ENCODE peak calls at places on chromosomes 16 and 17, in eight cellular contexts. N, V, X, B, Y, Z, Q and I are unnamed samples.

GRCh38 chr17:6374761-6375312 is 60.1 kb downstream of the AIPL1 start:
- DNase-seq in Q (no peak), B (no peak), X (peak; percentile 46), N (no peak), Z (no peak), Y (no peak), V (peak; percentile 93), I (peak; percentile 52)

GRCh38 chr16:88504489-88505404 is 51.7 kb downstream of the ZFPM1 start:
- DNase-seq in V (no peak), Z (no peak), N (no peak), Q (no peak), Y (peak; percentile 46), X (no peak), B (no peak), I (no peak)

GRCh38 chr17:81487487-81488275 is 24.9 kb downstream of the ACTG1 start:
- DNase-seq in Z (peak; percentile 64), X (peak; percentile 91), Y (peak; percentile 79), V (peak; percentile 38), N (no peak), B (peak; percentile 67), Q (peak; percentile 87), I (peak; percentile 50)

GRCh38 chr17:4375039-4375748 is 8.7 kb upstream of the UBE2G1 start:
- DNase-seq in Z (no peak), Y (peak; percentile 37), Q (no peak), X (no peak), V (no peak), N (no peak), B (no peak), I (no peak)

GRCh38 chr17:1486802-1487695 is 5.4 kb downstream of the MYO1C start:
- DNase-seq in Q (peak; percentile 76), Z (peak; percentile 73), X (peak; percentile 93), B (peak; percentile 87), V (peak; percentile 72), Y (peak; percentile 95), N (no peak), I (no peak)

GRCh38 chr16:57533618-57534336 is 2.6 kb downstream of the CCDC102A start:
- DNase-seq in N (no peak), V (no peak), Z (no peak), Q (peak; percentile 8), Y (no peak), B (no peak), X (no peak), I (no peak)

GRCh38 chr17:1830288-1830687 is 483 bp downstream of the RPA1 start:
- DNase-seq in X (peak; percentile 25), V (peak; percentile 47), B (no peak), N (no peak), Z (no peak), Q (no peak), Y (peak; percentile 13), I (no peak)

GRCh38 chr17:55210292-55210691 is 54.5 kb upstream of the HLF start:
- DNase-seq in B (no peak), X (peak; percentile 61), Y (no peak), Q (no peak), V (no peak), Z (no peak), N (no peak), I (no peak)

GRCh38 chr16:58032710-58033293 is 7.2 kb downstream of the MMP15 start:
- DNase-seq in Q (peak; percentile 78), Y (no peak), X (no peak), B (no peak), N (no peak), Z (no peak), V (no peak), I (peak; percentile 7)

GRCh38 chr17:31453896-31454295 is 62.4 kb downstream of the RAB11FIP4 start:
- DNase-seq in Q (no peak), Z (no peak), X (no peak), N (no peak), V (no peak), Y (no peak), B (no peak), I (no peak)

GRCh38 chr17:7903154-7904103 is 12.7 kb downstream of the RNF227 start:
- DNase-seq in X (no peak), B (no peak), Q (no peak), N (no peak), V (peak; percentile 71), Y (no peak), Z (no peak), I (no peak)

GRCh38 chr17:81512984-81513668 is 527 bp upstream of the ACTG1 start:
- DNase-seq in N (no peak), X (peak; percentile 83), Q (peak; percentile 61), B (peak; percentile 79), Z (peak; percentile 66), Y (peak; percentile 80), V (peak; percentile 69), I (peak; percentile 57)

GRCh38 chr17:60087882-60088669 is 9.4 kb upstream of the HEATR6 start:
- DNase-seq in V (no peak), Z (no peak), B (no peak), Y (peak; percentile 49), N (no peak), Q (no peak), X (peak; percentile 37), I (no peak)

GRCh38 chr17:59435238-59435637 is 103.8 kb downstream of the YPEL2 start:
- DNase-seq in B (no peak), Y (no peak), N (no peak), Q (no peak), X (no peak), Z (no peak), V (peak; percentile 91), I (no peak)

GRCh38 chr17:79742951-79743476 is 12.3 kb downstream of the ENPP7 start:
- DNase-seq in Z (no peak), X (no peak), Y (no peak), V (no peak), Q (no peak), B (no peak), N (no peak), I (no peak)

GRCh38 chr17:43533699-43534098 is 12.4 kb downstream of the ETV4 start:
- DNase-seq in Y (no peak), B (no peak), X (no peak), V (no peak), N (no peak), Q (no peak), Z (no peak), I (no peak)

GRCh38 chr17:43532581-43532980 is 13.6 kb downstream of the ETV4 start:
- DNase-seq in Z (no peak), Y (peak; percentile 78), B (no peak), V (no peak), N (no peak), X (no peak), Q (no peak), I (no peak)

GRCh38 chr17:43531082-43531378 is 15.1 kb downstream of the ETV4 start:
- DNase-seq in X (no peak), N (no peak), B (no peak), Q (no peak), V (no peak), Y (no peak), Z (no peak), I (no peak)

GRCh38 chr17:43530303-43531081 is 15.6 kb downstream of the ETV4 start:
- DNase-seq in B (peak; percentile 35), Y (no peak), Z (peak; percentile 51), Q (peak; percentile 81), N (no peak), X (peak; percentile 90), V (peak; percentile 20), I (no peak)

DNA sequence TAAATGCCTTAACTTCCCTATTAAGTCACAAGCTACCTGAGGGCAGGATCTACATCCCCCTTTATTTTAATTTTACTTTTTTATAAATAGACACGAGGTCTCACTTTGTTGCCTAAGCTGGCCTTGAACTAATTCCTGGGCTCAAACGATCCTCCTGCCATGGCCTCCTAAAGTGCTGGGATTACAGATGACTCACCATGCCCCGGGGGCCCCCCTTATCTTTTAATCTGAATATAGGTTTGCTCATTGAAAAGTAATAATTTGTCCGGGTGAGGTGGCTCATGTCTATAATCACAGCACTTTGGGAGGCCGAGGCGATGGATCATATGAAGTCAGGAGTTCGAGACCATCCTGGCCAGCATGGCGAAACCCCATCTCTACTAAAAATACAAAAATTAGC is 14.2 kb downstream of the ETV4 start:
- DNase-seq in Q (no peak), B (no peak), Z (no peak), X (no peak), N (no peak), Y (no peak), V (no peak), I (no peak)
- H3K27ac ChIP-seq in Q (no peak overlapping the region), B (no peak overlapping the region), Z (no peak overlapping the region), X (no peak overlapping the region), N (no peak overlapping the region), Y (no peak overlapping the region), V (no peak overlapping the region), I (no peak overlapping the region)

GRCh38 chr16:81469183-81469677 is 24.6 kb downstream of the CMIP start:
- DNase-seq in Z (no peak), N (no peak), Y (no peak), V (no peak), X (no peak), Q (no peak), B (no peak), I (no peak)
- H3K27ac ChIP-seq in Z (peak overlapping the region; percentile 31), N (peak overlapping the region; percentile 64), Y (peak overlapping the region; percentile 68), V (no peak overlapping the region), X (no peak overlapping the region), Q (no peak overlapping the region), B (no peak overlapping the region), I (peak overlapping the region; percentile 32)

GRCh38 chr16:33877-34707 is 19.3 kb downstream of the POLR3K start:
- DNase-seq in Z (no peak), V (no peak), Q (no peak), N (no peak), B (no peak), Y (no peak), X (no peak), I (no peak)

GRCh38 chr16:35776-36305 is 17.6 kb downstream of the POLR3K start:
- DNase-seq in N (no peak), Q (no peak), B (no peak), X (no peak), Z (no peak), V (no peak), Y (no peak), I (no peak)

GRCh38 chr16:36336-36984 is 16.9 kb downstream of the POLR3K start:
- DNase-seq in N (no peak), V (no peak), X (no peak), B (no peak), Y (no peak), Q (no peak), Z (no peak), I (no peak)

GRCh38 chr16:37511-37910 is 15.9 kb downstream of the POLR3K start:
- DNase-seq in N (no peak), V (no peak), Z (no peak), Q (no peak), Y (no peak), B (no peak), X (no peak), I (no peak)

GRCh38 chr16:35011-35775 is 18.2 kb downstream of the POLR3K start:
- DNase-seq in B (no peak), V (no peak), Q (no peak), X (no peak), Y (no peak), N (no peak), Z (no peak), I (no peak)
- H3K27ac ChIP-seq in B (no peak overlapping the region), V (no peak overlapping the region), Q (no peak overlapping the region), X (no peak overlapping the region), Y (peak overlapping the region; percentile 29), N (no peak overlapping the region), Z (no peak overlapping the region), I (no peak overlapping the region)

DNA sequence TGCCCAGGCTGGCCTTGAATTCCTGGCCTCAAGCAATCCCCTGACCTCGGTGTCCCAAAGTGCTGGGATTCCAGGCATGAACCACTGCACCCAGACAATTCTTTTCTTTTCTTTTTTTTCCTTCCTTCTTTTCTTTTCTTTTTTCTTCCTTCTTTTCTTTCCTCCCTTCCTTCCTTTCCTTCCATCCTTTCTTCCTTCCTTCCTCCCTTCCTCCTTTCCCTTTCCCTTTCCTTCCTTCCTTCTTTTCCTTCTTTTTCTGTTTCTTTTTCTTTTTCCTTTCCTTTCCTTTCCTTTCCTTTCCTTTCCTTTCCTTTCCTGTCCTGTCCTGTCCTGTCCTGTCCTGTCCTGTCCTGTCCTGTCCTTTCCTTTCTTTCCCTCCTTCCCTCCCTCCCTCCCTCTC is 44.6 kb downstream of the PLCG2 start:
- DNase-seq in V (no peak), X (no peak), N (no peak), Y (no peak), Z (no peak), B (no peak), Q (no peak), I (no peak)
- H3K27ac ChIP-seq in V (no peak overlapping the region), X (no peak overlapping the region), N (no peak overlapping the region), Y (peak overlapping the region; percentile 51), Z (no peak overlapping the region), B (no peak overlapping the region), Q (no peak overlapping the region), I (no peak overlapping the region)